ENCODE peak calls at places on chromosomes 1 and 21, in six cellular contexts. One of them, this sample, is unnamed.

GRCh38 chr1:197252981-197253380 is 15.1 kb upstream of the CRB1 start:
- DNase-seq in adrenal gland: no peak
- DNase-seq in fibroblast of pulmonary artery: no peak
- DNase-seq in ascending aorta: no peak
- DNase-seq in choroid plexus epithelial cell: no peak
- DNase-seq in cardiac muscle cell: no peak
- DNase-seq in this sample: no peak

GRCh38 chr1:6440198-6441126 is 15.9 kb downstream of the ESPN start:
- DNase-seq in adrenal gland: peak
- DNase-seq in fibroblast of pulmonary artery: no peak
- DNase-seq in ascending aorta: no peak
- DNase-seq in choroid plexus epithelial cell: no peak
- DNase-seq in cardiac muscle cell: peak
- DNase-seq in this sample: no peak

GRCh38 chr21:25361097-25361496 is 246.2 kb downstream of the MRPL39 start:
- DNase-seq in adrenal gland: no peak
- DNase-seq in fibroblast of pulmonary artery: no peak
- DNase-seq in ascending aorta: no peak
- DNase-seq in choroid plexus epithelial cell: no peak
- DNase-seq in cardiac muscle cell: no peak
- DNase-seq in this sample: no peak

GRCh38 chr21:33292724-33293123 is 26.6 kb downstream of the IL10RB start:
- DNase-seq in adrenal gland: no peak
- DNase-seq in fibroblast of pulmonary artery: no peak
- DNase-seq in ascending aorta: no peak
- DNase-seq in choroid plexus epithelial cell: no peak
- DNase-seq in cardiac muscle cell: no peak
- DNase-seq in this sample: no peak

GRCh38 chr1:174968750-174969244 is 30.9 kb upstream of the CACYBP start:
- DNase-seq in adrenal gland: no peak
- DNase-seq in fibroblast of pulmonary artery: peak
- DNase-seq in ascending aorta: no peak
- DNase-seq in choroid plexus epithelial cell: peak
- DNase-seq in cardiac muscle cell: peak
- DNase-seq in this sample: no peak

GRCh38 chr1:155932487-155932886 is 1.7 kb downstream of the KHDC4 start:
- DNase-seq in adrenal gland: no peak
- DNase-seq in fibroblast of pulmonary artery: peak
- DNase-seq in ascending aorta: no peak
- DNase-seq in choroid plexus epithelial cell: no peak
- DNase-seq in cardiac muscle cell: no peak
- DNase-seq in this sample: no peak

GRCh38 chr1:35603941-35604340 is 30.8 kb downstream of the TFAP2E start:
- DNase-seq in adrenal gland: no peak
- DNase-seq in fibroblast of pulmonary artery: peak
- DNase-seq in ascending aorta: no peak
- DNase-seq in choroid plexus epithelial cell: peak
- DNase-seq in cardiac muscle cell: peak
- DNase-seq in this sample: no peak

GRCh38 chr1:245878585-245878984 is 628.5 kb downstream of the SMYD3 start:
- DNase-seq in adrenal gland: no peak
- DNase-seq in fibroblast of pulmonary artery: no peak
- DNase-seq in ascending aorta: no peak
- DNase-seq in choroid plexus epithelial cell: peak
- DNase-seq in cardiac muscle cell: no peak
- DNase-seq in this sample: no peak

GRCh38 chr21:45869121-45870007 is 112.2 kb upstream of the COL6A1 start:
- DNase-seq in adrenal gland: no peak
- DNase-seq in fibroblast of pulmonary artery: peak
- DNase-seq in ascending aorta: no peak
- DNase-seq in choroid plexus epithelial cell: peak
- DNase-seq in cardiac muscle cell: peak
- DNase-seq in this sample: peak

GRCh38 chr1:237717121-237717520 is 173.6 kb downstream of the ZP4 start:
- DNase-seq in adrenal gland: no peak
- DNase-seq in fibroblast of pulmonary artery: no peak
- DNase-seq in ascending aorta: no peak
- DNase-seq in choroid plexus epithelial cell: no peak
- DNase-seq in cardiac muscle cell: no peak
- DNase-seq in this sample: no peak

GRCh38 chr1:20375563-20375962 is 84.9 kb downstream of the VWA5B1 start:
- DNase-seq in adrenal gland: peak
- DNase-seq in fibroblast of pulmonary artery: no peak
- DNase-seq in ascending aorta: no peak
- DNase-seq in choroid plexus epithelial cell: no peak
- DNase-seq in cardiac muscle cell: no peak
- DNase-seq in this sample: no peak

GRCh38 chr1:203349757-203350522 is 982 bp downstream of the FMOD start:
- DNase-seq in adrenal gland: no peak
- DNase-seq in fibroblast of pulmonary artery: no peak
- DNase-seq in ascending aorta: no peak
- DNase-seq in choroid plexus epithelial cell: no peak
- DNase-seq in cardiac muscle cell: peak
- DNase-seq in this sample: peak

GRCh38 chr21:14361958-14362357 is 21.0 kb downstream of the HSPA13 start:
- DNase-seq in adrenal gland: peak
- DNase-seq in fibroblast of pulmonary artery: peak
- DNase-seq in ascending aorta: no peak
- DNase-seq in choroid plexus epithelial cell: peak
- DNase-seq in cardiac muscle cell: peak
- DNase-seq in this sample: no peak

GRCh38 chr1:245094954-245095353 is 59.8 kb upstream of the KIF26B start:
- DNase-seq in adrenal gland: peak
- DNase-seq in fibroblast of pulmonary artery: no peak
- DNase-seq in ascending aorta: no peak
- DNase-seq in choroid plexus epithelial cell: no peak
- DNase-seq in cardiac muscle cell: no peak
- DNase-seq in this sample: no peak

GRCh38 chr1:31934706-31935629 is 3.2 kb downstream of the PTP4A2 start:
- DNase-seq in adrenal gland: no peak
- DNase-seq in fibroblast of pulmonary artery: peak
- DNase-seq in ascending aorta: no peak
- DNase-seq in choroid plexus epithelial cell: peak
- DNase-seq in cardiac muscle cell: peak
- DNase-seq in this sample: no peak

GRCh38 chr1:226798427-226799411 is 59.6 kb upstream of the ITPKB start:
- DNase-seq in adrenal gland: peak
- DNase-seq in fibroblast of pulmonary artery: no peak
- DNase-seq in ascending aorta: no peak
- DNase-seq in choroid plexus epithelial cell: no peak
- DNase-seq in cardiac muscle cell: no peak
- DNase-seq in this sample: no peak

GRCh38 chr1:154747841-154748766 is 122.0 kb downstream of the KCNN3 start:
- DNase-seq in adrenal gland: no peak
- DNase-seq in fibroblast of pulmonary artery: peak
- DNase-seq in ascending aorta: no peak
- DNase-seq in choroid plexus epithelial cell: peak
- DNase-seq in cardiac muscle cell: peak
- DNase-seq in this sample: no peak

GRCh38 chr1:212152308-212152693 is 116.8 kb downstream of the DTL start:
- DNase-seq in adrenal gland: no peak
- DNase-seq in fibroblast of pulmonary artery: no peak
- DNase-seq in ascending aorta: no peak
- DNase-seq in choroid plexus epithelial cell: peak
- DNase-seq in cardiac muscle cell: peak
- DNase-seq in this sample: no peak

GRCh38 chr1:156677616-156678596 is 699 bp upstream of the NES start:
- DNase-seq in adrenal gland: peak
- DNase-seq in fibroblast of pulmonary artery: peak
- DNase-seq in ascending aorta: no peak
- DNase-seq in choroid plexus epithelial cell: peak
- DNase-seq in cardiac muscle cell: peak
- DNase-seq in this sample: peak

GRCh38 chr1:31418626-31419025 is 5.6 kb downstream of the SERINC2 start:
- DNase-seq in adrenal gland: no peak
- DNase-seq in fibroblast of pulmonary artery: no peak
- DNase-seq in ascending aorta: no peak
- DNase-seq in choroid plexus epithelial cell: no peak
- DNase-seq in cardiac muscle cell: no peak
- DNase-seq in this sample: no peak

GRCh38 chr21:26842300-26842699 is 2.9 kb downstream of the ADAMTS1 start:
- DNase-seq in adrenal gland: no peak
- DNase-seq in fibroblast of pulmonary artery: peak
- DNase-seq in ascending aorta: no peak
- DNase-seq in choroid plexus epithelial cell: peak
- DNase-seq in cardiac muscle cell: peak
- DNase-seq in this sample: no peak

DNA sequence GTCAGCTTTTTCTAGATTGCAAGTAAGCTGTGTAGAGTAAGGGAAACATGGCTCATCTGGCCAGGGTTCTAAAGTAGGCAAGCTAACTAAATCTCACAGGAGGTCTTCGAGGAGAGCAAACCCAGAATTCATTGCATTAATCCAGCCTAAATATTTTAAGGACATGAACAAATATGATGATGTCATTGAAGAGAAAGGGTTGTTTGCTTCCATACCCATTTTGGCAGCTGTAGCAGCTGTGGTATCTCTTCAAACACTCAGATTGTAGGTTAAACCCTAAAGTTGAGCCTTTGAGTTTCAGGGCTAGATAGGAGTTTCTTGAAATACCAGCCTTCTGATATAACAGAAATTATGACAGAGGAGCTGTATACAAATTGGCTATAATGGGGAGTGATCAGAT is 200.5 kb upstream of the C1orf105 start:
- DNase-seq in adrenal gland: no peak
- DNase-seq in fibroblast of pulmonary artery: peak
- DNase-seq in ascending aorta: no peak
- DNase-seq in choroid plexus epithelial cell: no peak
- DNase-seq in cardiac muscle cell: peak
- DNase-seq in this sample: no peak
- H3K4me3 ChIP-seq in adrenal gland: no peak
- H3K4me3 ChIP-seq in fibroblast of pulmonary artery: no peak
- H3K4me3 ChIP-seq in ascending aorta: no peak
- H3K4me3 ChIP-seq in choroid plexus epithelial cell: no peak
- H3K4me3 ChIP-seq in cardiac muscle cell: no peak
- H3K4me3 ChIP-seq in this sample: no peak

GRCh38 chr21:38351176-38351959 is 94.6 kb downstream of the KCNJ15 start:
- DNase-seq in adrenal gland: no peak
- DNase-seq in fibroblast of pulmonary artery: no peak
- DNase-seq in ascending aorta: no peak
- DNase-seq in choroid plexus epithelial cell: no peak
- DNase-seq in cardiac muscle cell: no peak
- DNase-seq in this sample: no peak
- H3K4me3 ChIP-seq in adrenal gland: no peak
- H3K4me3 ChIP-seq in fibroblast of pulmonary artery: no peak
- H3K4me3 ChIP-seq in ascending aorta: no peak
- H3K4me3 ChIP-seq in choroid plexus epithelial cell: no peak
- H3K4me3 ChIP-seq in cardiac muscle cell: no peak
- H3K4me3 ChIP-seq in this sample: no peak

GRCh38 chr1:23745515-23745914 is 2.2 kb downstream of the ELOA start:
- DNase-seq in adrenal gland: no peak
- DNase-seq in fibroblast of pulmonary artery: peak
- DNase-seq in ascending aorta: no peak
- DNase-seq in choroid plexus epithelial cell: peak
- DNase-seq in cardiac muscle cell: peak
- DNase-seq in this sample: no peak
- H3K4me3 ChIP-seq in adrenal gland: no peak
- H3K4me3 ChIP-seq in fibroblast of pulmonary artery: peak
- H3K4me3 ChIP-seq in ascending aorta: no peak
- H3K4me3 ChIP-seq in choroid plexus epithelial cell: no peak
- H3K4me3 ChIP-seq in cardiac muscle cell: no peak
- H3K4me3 ChIP-seq in this sample: no peak

DNA sequence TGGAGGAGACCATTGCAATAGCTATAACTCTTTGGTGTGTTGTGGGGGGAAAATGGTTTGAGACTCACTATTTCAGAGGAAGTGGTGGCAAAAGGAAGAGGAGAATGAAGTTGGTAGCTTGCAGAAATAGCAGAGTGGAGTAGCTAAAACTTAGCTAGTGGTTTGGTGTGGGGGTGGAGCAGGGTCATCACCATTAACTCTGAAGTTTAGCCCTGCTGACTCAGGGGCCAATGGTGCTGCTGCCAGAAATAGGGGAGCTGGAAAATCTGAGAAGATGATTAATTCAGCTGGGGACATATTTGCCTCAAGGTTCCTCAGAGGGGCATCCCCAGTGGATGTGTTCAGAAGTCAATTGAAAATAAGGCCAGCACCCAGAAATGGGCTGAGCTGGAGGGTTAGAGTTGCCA is 65.4 kb downstream of the RUNX1 start:
- DNase-seq in adrenal gland: peak
- DNase-seq in fibroblast of pulmonary artery: peak
- DNase-seq in ascending aorta: no peak
- DNase-seq in choroid plexus epithelial cell: peak
- DNase-seq in cardiac muscle cell: no peak
- DNase-seq in this sample: no peak
- H3K4me3 ChIP-seq in adrenal gland: no peak
- H3K4me3 ChIP-seq in fibroblast of pulmonary artery: no peak
- H3K4me3 ChIP-seq in ascending aorta: no peak
- H3K4me3 ChIP-seq in choroid plexus epithelial cell: no peak
- H3K4me3 ChIP-seq in cardiac muscle cell: no peak
- H3K4me3 ChIP-seq in this sample: no peak

GRCh38 chr1:230186003-230186863 is 119.2 kb downstream of the GALNT2 start:
- DNase-seq in adrenal gland: peak
- DNase-seq in fibroblast of pulmonary artery: peak
- DNase-seq in ascending aorta: no peak
- DNase-seq in choroid plexus epithelial cell: peak
- DNase-seq in cardiac muscle cell: peak
- DNase-seq in this sample: peak
- H3K4me3 ChIP-seq in adrenal gland: no peak
- H3K4me3 ChIP-seq in fibroblast of pulmonary artery: no peak
- H3K4me3 ChIP-seq in ascending aorta: peak
- H3K4me3 ChIP-seq in choroid plexus epithelial cell: no peak
- H3K4me3 ChIP-seq in cardiac muscle cell: no peak
- H3K4me3 ChIP-seq in this sample: peak

GRCh38 chr1:12157366-12158231 is 9.2 kb upstream of the TNFRSF1B start:
- DNase-seq in adrenal gland: no peak
- DNase-seq in fibroblast of pulmonary artery: no peak
- DNase-seq in ascending aorta: no peak
- DNase-seq in choroid plexus epithelial cell: no peak
- DNase-seq in cardiac muscle cell: no peak
- DNase-seq in this sample: no peak
- H3K4me3 ChIP-seq in adrenal gland: no peak
- H3K4me3 ChIP-seq in fibroblast of pulmonary artery: no peak
- H3K4me3 ChIP-seq in ascending aorta: no peak
- H3K4me3 ChIP-seq in choroid plexus epithelial cell: no peak
- H3K4me3 ChIP-seq in cardiac muscle cell: no peak
- H3K4me3 ChIP-seq in this sample: no peak